ENCODE peak calls at places on chromosome 1, in seven cellular contexts. U is endothelial cell of umbilical vein, S is transverse colon, Y is GM12878, O is IMR-90, M is erythroblast, L is adrenal gland. A is an unnamed sample.

GRCh38 chr1:33792651-33793050 is 71.2 kb upstream of the HMGB4 start:
- DNase-seq in U (no peak), S (no peak), Y (no peak), O (no peak), M (no peak), L (no peak), A (no peak)

GRCh38 chr1:202013601-202014000 is 3.2 kb downstream of the ELF3 start:
- DNase-seq in U (no peak), S (peak), Y (no peak), O (no peak), M (no peak), L (no peak), A (no peak)

GRCh38 chr1:241985787-241986186 is 13.1 kb downstream of the MAP1LC3C start:
- DNase-seq in U (peak), S (peak), Y (no peak), O (peak), M (peak), L (peak), A (no peak)

GRCh38 chr1:6673816-6674398 is 27.7 kb downstream of the DNAJC11 start:
- DNase-seq in U (no peak), S (no peak), Y (no peak), O (peak), M (no peak), L (no peak), A (no peak)

GRCh38 chr1:210770396-210770984 is 363.5 kb downstream of the KCNH1 start:
- DNase-seq in U (no peak), S (no peak), Y (no peak), O (no peak), M (no peak), L (no peak), A (no peak)

GRCh38 chr1:109214695-109215623 is 1.2 kb downstream of the SARS1 start:
- DNase-seq in U (peak), S (peak), Y (peak), O (peak), M (peak), L (peak), A (peak)

GRCh38 chr1:176073524-176074157 is 133.4 kb downstream of the COP1 start:
- DNase-seq in U (peak), S (no peak), Y (peak), O (peak), M (peak), L (peak), A (peak)

GRCh38 chr1:219441884-219442283 is 171.0 kb downstream of the ZC3H11B start:
- DNase-seq in U (no peak), S (no peak), Y (no peak), O (no peak), M (no peak), L (no peak), A (no peak)

GRCh38 chr1:77590653-77591052 is 91.8 kb downstream of the ZZZ3 start:
- DNase-seq in U (no peak), S (no peak), Y (no peak), O (no peak), M (no peak), L (no peak), A (no peak)

GRCh38 chr1:199821029-199821779 is 206.3 kb upstream of the NR5A2 start:
- DNase-seq in U (no peak), S (peak), Y (no peak), O (no peak), M (no peak), L (no peak), A (no peak)

GRCh38 chr1:151972533-151973270 is 21.0 kb downstream of the S100A10 start:
- DNase-seq in U (peak), S (peak), Y (no peak), O (peak), M (peak), L (peak), A (no peak)

GRCh38 chr1:232624892-232625291 is 5.0 kb downstream of the SIPA1L2 start:
- DNase-seq in U (no peak), S (no peak), Y (no peak), O (no peak), M (no peak), L (no peak), A (no peak)

GRCh38 chr1:219518168-219518905 is 94.6 kb downstream of the ZC3H11B start:
- DNase-seq in U (no peak), S (no peak), Y (no peak), O (peak), M (no peak), L (peak), A (peak)

GRCh38 chr1:184919892-184920291 is 54.4 kb downstream of the NIBAN1 start:
- DNase-seq in U (no peak), S (no peak), Y (no peak), O (no peak), M (no peak), L (no peak), A (no peak)

GRCh38 chr1:19007491-19008441 is 51.3 kb upstream of the IFFO2 start:
- DNase-seq in U (no peak), S (no peak), Y (no peak), O (no peak), M (peak), L (no peak), A (no peak)

GRCh38 chr1:92844439-92844838 is 12.6 kb downstream of the RPL5 start:
- DNase-seq in U (no peak), S (no peak), Y (no peak), O (no peak), M (no peak), L (no peak), A (no peak)

GRCh38 chr1:92840600-92840999 is 8.8 kb downstream of the RPL5 start:
- DNase-seq in U (no peak), S (no peak), Y (no peak), O (no peak), M (no peak), L (no peak), A (no peak)

GRCh38 chr1:92843429-92844352 is 11.9 kb downstream of the RPL5 start:
- DNase-seq in U (no peak), S (no peak), Y (no peak), O (no peak), M (no peak), L (no peak), A (no peak)

GRCh38 chr1:92843046-92843423 is 11.2 kb downstream of the RPL5 start:
- DNase-seq in U (no peak), S (no peak), Y (no peak), O (no peak), M (no peak), L (no peak), A (no peak)

GRCh38 chr1:92842082-92843045 is 10.5 kb downstream of the RPL5 start:
- DNase-seq in U (no peak), S (no peak), Y (no peak), O (no peak), M (no peak), L (no peak), A (no peak)
- TF ChIP-seq POLR2A in U (no peak), S (no peak), Y (no peak), O (no peak), M (no peak), L (no peak), A (no peak)

DNA sequence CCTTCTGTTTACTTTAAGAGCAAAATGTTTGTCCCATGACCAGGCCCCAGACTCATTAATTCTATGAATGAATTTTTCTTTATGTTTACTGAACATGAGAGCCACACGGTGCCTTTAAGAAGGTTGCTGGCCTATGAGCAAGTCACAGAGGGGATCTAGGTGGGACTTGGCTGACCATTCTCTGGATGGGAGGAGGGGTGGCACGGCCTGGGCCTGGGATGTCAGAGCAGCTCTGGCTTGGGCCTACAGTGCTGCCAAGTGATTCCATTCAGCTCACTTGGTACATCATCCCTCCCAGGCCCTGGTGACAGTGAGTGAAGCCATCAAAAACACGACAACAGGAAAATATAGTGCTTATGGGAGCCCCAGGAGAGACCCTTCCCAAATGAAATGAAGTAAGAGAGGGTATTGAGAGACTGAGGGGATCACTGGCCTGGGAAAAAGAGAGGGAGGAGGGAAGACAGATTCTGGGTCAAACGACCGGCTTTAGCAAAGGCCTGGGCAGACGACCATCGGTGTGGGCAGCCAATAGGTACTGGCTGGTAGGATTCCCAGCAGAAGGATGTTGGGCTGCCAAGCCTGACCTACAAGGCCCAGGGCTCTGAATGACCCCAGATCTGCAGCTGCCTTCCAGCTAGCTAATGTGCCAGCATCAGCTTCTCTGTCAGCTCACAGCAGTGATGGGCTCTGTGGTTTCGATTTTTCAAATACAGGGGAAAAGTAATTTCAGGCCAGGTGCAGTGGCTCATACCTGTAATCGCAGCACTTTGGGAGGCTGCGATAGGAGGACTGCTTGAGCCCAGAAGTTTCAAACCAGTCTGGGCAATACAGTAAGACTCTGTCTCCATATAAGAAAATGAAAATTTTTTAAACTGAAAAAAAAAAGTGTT is 3.3 kb downstream of the TMEM53 start:
- DNase-seq in U (no peak), S (no peak), Y (no peak), O (no peak), M (no peak), L (no peak), A (no peak)
- TF ChIP-seq POLR2A in U (no peak), S (no peak), Y (no peak), O (no peak), M (no peak), L (no peak), A (no peak)

DNA sequence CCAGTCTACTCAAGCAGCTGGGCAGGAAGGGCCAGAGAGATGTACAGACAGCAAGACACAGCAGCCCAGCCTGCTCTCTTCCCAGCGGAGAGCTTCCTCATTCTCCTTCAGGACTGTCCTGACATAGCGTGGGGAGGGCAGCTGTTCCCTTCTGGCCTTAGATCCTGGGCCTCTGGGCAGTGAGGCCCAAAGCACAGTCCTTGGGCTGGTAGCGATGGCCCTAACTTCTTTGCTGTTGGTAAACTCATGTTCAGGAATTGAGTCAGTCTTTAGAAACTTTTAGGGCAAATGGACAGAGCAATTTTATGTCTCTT is 89.0 kb downstream of the BCAR3 start:
- DNase-seq in U (no peak), S (no peak), Y (no peak), O (no peak), M (no peak), L (no peak), A (no peak)
- TF ChIP-seq POLR2A in U (no peak), S (peak), Y (no peak), O (no peak), M (no peak), L (no peak), A (no peak)

DNA sequence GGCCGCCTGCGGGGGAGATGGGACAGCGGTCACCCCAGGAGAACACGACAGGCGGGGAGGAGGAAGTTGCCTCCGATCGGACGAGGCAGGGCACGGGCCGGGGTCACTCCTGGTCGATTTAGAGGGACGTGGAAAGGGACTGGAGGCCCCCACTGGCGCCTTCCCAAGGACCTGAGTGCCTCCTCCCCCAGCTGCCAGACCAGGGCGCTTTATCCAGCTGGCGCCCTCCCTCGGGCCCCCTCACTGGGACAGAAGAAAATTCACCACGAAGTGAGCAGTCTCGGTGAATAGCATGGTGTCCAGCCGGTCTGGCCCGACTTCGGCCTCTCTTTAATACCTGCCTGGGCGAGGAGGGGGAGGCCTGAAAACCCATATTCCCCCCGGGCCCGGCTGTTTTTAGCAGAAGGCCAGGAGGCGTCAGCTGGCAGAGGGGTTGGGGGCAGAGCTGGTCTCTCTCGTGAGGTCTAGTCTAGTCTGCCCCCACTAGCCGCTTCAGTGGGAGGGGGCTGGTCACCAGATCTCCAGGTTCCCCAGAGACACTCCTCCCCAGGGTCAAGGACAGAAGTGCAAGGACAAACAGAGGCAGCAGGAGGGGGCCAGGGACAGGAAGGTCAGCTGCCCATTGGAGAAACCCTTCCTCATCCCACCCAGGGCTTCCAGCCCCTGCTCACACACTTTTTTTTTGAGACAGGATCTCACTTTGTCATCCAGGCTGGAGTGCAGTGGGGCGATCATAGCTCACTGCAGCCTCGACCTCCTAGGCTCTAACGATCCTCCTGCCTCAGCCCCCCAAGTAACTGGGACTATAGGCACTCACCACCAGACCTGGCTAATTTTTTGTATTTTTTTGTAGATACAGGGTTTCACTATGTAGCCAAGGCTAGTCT is 10.2 kb downstream of the FAM229A start:
- DNase-seq in U (peak), S (peak), Y (no peak), O (peak), M (peak), L (peak), A (no peak)
- TF ChIP-seq POLR2A in U (no peak), S (peak), Y (no peak), O (no peak), M (peak), L (no peak), A (no peak)

A was measured in H54.